ENCODE peak calls at places on chromosomes 2 and 18, in nine cellular contexts. W is tibial artery; T is heart left ventricle; P is SJSA1; O is endodermal cell; C is naive thymus-derived CD4-positive, alpha-beta T cell; X is OCI-LY7; F is ovary; R is body of pancreas. I is an unnamed sample.

GRCh38 chr2:151766421-151767153 is 32.3 kb upstream of the NEB start:
- DNase-seq in O (no peak), P (no peak), W (no peak), C (no peak), T (no peak), X (peak; percentile 58), R (no peak), F (no peak), I (no peak)

GRCh38 chr2:119838179-119838578 is 78.5 kb downstream of the PTPN4 start:
- DNase-seq in C (no peak), O (no peak), X (no peak), F (no peak), T (no peak), P (no peak), R (no peak), W (no peak), I (no peak)

GRCh38 chr2:1033058-1033457 is 82.4 kb downstream of the SNTG2 start:
- DNase-seq in R (no peak), W (no peak), P (no peak), F (no peak), T (no peak), X (no peak), C (no peak), O (no peak), I (no peak)

GRCh38 chr18:44075038-44075437 is 605.6 kb upstream of the SETBP1 start:
- DNase-seq in C (no peak), X (no peak), T (no peak), P (no peak), W (no peak), R (no peak), O (no peak), F (no peak), I (no peak)

GRCh38 chr2:215850380-215850779 is 163.0 kb downstream of the MREG start:
- DNase-seq in R (no peak), F (no peak), X (no peak), O (no peak), W (no peak), P (no peak), T (no peak), C (no peak), I (no peak)

GRCh38 chr2:15756882-15757819 is 165.5 kb downstream of the DDX1 start:
- DNase-seq in W (no peak), F (no peak), T (no peak), P (no peak), X (no peak), R (no peak), C (no peak), O (no peak), I (no peak)

GRCh38 chr2:191693778-191694177 is 15.8 kb downstream of the NABP1 start:
- DNase-seq in P (no peak), O (no peak), T (no peak), R (no peak), W (no peak), C (no peak), F (no peak), X (no peak), I (no peak)

GRCh38 chr2:6927186-6927585 is 10.0 kb downstream of the RNF144A start:
- DNase-seq in T (peak; percentile 44), P (no peak), O (no peak), W (no peak), X (no peak), R (peak; percentile 90), C (no peak), F (no peak), I (peak; percentile 23)

GRCh38 chr2:47207614-47208013 is 52.5 kb upstream of the STPG4 start:
- DNase-seq in W (no peak), F (no peak), X (no peak), R (no peak), O (no peak), T (no peak), P (no peak), C (no peak), I (no peak)

GRCh38 chr2:46849741-46850474 is 65.7 kb downstream of the MCFD2 start:
- DNase-seq in C (no peak), R (peak; percentile 65), O (no peak), P (no peak), W (peak; percentile 34), T (peak; percentile 77), X (no peak), F (peak; percentile 84), I (peak; percentile 48)

GRCh38 chr18:62183578-62184195 is 3.2 kb downstream of the PIGN start:
- DNase-seq in T (no peak), W (no peak), P (no peak), X (peak; percentile 51), C (no peak), R (peak; percentile 55), O (peak; percentile 49), F (no peak), I (peak; percentile 31)

GRCh38 chr2:43273477-43273876 is 47.1 kb upstream of the ZFP36L2 start:
- DNase-seq in T (peak; percentile 56), P (peak; percentile 46), F (no peak), X (no peak), C (no peak), W (peak; percentile 45), O (no peak), R (peak; percentile 27), I (no peak)

GRCh38 chr2:4012197-4012596 is 308.8 kb downstream of the DCDC2C start:
- DNase-seq in W (no peak), T (no peak), C (no peak), X (no peak), P (no peak), R (no peak), F (no peak), O (no peak), I (no peak)
- H3K9me3 ChIP-seq in W (no peaks in the 10 kb centered on the region), T (no peaks in the 10 kb centered on the region), C (no peaks in the 10 kb centered on the region), X (no peaks in the 10 kb centered on the region), P (peaks cover 6% of the 10 kb centered on the region), R (no peaks in the 10 kb centered on the region), F (no peaks in the 10 kb centered on the region), O (no peaks in the 10 kb centered on the region), I (peaks cover 4% of the 10 kb centered on the region)

GRCh38 chr2:183022711-183023110 is 15.5 kb downstream of the NCKAP1 start:
- DNase-seq in O (no peak), R (no peak), C (no peak), T (no peak), P (no peak), W (no peak), X (no peak), F (no peak), I (no peak)
- H3K4me1 ChIP-seq in O (no peaks in the 10 kb centered on the region), R (peaks cover 29% of the 10 kb centered on the region), C (no peaks in the 10 kb centered on the region), T (peaks cover 71% of the 10 kb centered on the region), P (peaks cover 8% of the 10 kb centered on the region), W (peaks cover 97% of the 10 kb centered on the region), X (no peaks in the 10 kb centered on the region), F (peaks cover 1% of the 10 kb centered on the region), I (no peaks in the 10 kb centered on the region)

DNA sequence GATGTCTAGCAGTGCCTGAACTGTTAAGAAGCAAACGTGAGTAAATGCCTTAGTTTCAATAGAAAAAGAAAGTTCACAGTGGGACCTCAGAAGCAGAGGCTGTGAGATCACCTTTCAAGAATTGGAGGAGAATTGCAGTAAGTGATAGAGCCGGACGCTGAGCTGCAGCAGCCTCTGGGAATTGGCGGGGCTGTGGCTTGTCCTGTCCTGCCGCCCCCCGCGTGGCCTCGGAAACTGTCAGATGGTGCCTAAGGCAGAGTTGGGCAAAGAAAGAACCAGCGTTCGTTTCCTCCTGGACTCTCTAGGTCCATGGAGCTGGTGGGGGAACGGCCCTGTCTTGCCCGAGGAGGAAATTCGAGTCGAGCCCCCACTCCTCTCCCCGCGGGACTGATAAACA is 567 bp upstream of the EMILIN2 start:
- DNase-seq in X (no peak), O (peak; percentile 84), R (no peak), W (peak; percentile 37), P (peak; percentile 46), C (peak; percentile 26), T (no peak), F (no peak), I (no peak)
- H3K36me3 ChIP-seq in X (no peaks in the 10 kb centered on the region), O (no peaks in the 10 kb centered on the region), R (no peaks in the 10 kb centered on the region), W (no peaks in the 10 kb centered on the region), P (no peaks in the 10 kb centered on the region), C (no peaks in the 10 kb centered on the region), T (no peaks in the 10 kb centered on the region), F (no peaks in the 10 kb centered on the region), I (no peaks in the 10 kb centered on the region)

DNA sequence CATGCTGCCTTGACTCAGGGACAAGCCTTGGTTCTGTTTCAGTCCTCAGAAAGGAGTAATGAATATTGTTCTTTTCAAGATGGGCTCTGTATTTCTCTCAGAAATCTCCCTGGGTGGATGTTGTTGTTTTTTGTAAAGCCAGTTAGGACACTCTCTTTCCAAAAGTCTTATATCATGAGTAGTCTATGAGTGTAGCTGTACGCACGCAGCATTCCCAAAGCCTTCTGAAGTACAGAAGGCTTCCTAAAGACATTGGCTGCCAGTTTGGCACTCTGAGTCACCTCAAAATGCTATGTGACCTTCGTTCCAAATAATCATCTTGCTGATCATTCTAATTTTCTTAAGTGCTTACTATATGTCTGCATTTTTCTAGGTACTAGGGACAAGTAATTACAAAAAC is 16.7 kb upstream of the GTF2A1L start:
- DNase-seq in T (no peak), X (no peak), C (no peak), O (no peak), F (no peak), W (no peak), P (no peak), R (no peak), I (no peak)
- H3K9me3 ChIP-seq in T (no peaks in the 10 kb centered on the region), X (no peaks in the 10 kb centered on the region), C (no peaks in the 10 kb centered on the region), O (no peaks in the 10 kb centered on the region), F (no peaks in the 10 kb centered on the region), W (no peaks in the 10 kb centered on the region), P (no peaks in the 10 kb centered on the region), R (no peaks in the 10 kb centered on the region), I (peaks cover 3% of the 10 kb centered on the region)

GRCh38 chr2:74846481-74846880 is 12.6 kb downstream of the HK2 start:
- DNase-seq in P (no peak), C (no peak), X (no peak), W (no peak), O (no peak), T (no peak), F (no peak), R (no peak), I (no peak)

GRCh38 chr2:74844752-74845151 is 10.8 kb downstream of the HK2 start:
- DNase-seq in F (no peak), O (no peak), C (no peak), P (no peak), T (no peak), R (no peak), X (no peak), W (no peak), I (no peak)

GRCh38 chr2:74847075-74847858 is 13.3 kb downstream of the HK2 start:
- DNase-seq in O (no peak), C (no peak), X (no peak), T (no peak), W (no peak), F (no peak), P (no peak), R (no peak), I (no peak)

GRCh38 chr2:74845217-74845751 is 11.4 kb downstream of the HK2 start:
- DNase-seq in R (peak; percentile 93), P (peak; percentile 82), O (peak; percentile 69), W (peak; percentile 84), X (no peak), T (peak; percentile 84), C (peak; percentile 51), F (peak; percentile 37), I (peak; percentile 88)

GRCh38 chr2:74845991-74846390 is 12.1 kb downstream of the HK2 start:
- DNase-seq in X (no peak), T (no peak), W (no peak), C (no peak), P (no peak), F (no peak), O (no peak), R (no peak), I (no peak)
- H3K4me1 ChIP-seq in X (peaks cover 51% of the 10 kb centered on the region), T (peaks cover 84% of the 10 kb centered on the region), W (peaks cover 55% of the 10 kb centered on the region), C (peaks cover 98% of the 10 kb centered on the region), P (peaks cover 41% of the 10 kb centered on the region), F (peaks cover 59% of the 10 kb centered on the region), O (peaks cover 17% of the 10 kb centered on the region), R (peaks cover 40% of the 10 kb centered on the region), I (peaks cover 32% of the 10 kb centered on the region)